ENCODE peak calls at places on chromosomes 11 and 22, in four cellular contexts. One of them, this sample, is unnamed.

GRCh38 chr22:39456262-39457046 is at the start of gene MGAT3:
- DNase-seq in NCI-H2081: no peak
- DNase-seq in stimulated activated CD4-positive, alpha-beta T cell treated with anti-CD3 and anti-CD28 coated beads, Interleukin-4, amount 100 ng/mL, for 4 hours: no peak
- DNase-seq in HFFc6: no peak
- DNase-seq in this sample: no peak

GRCh38 chr22:27839261-27839660 is 37.7 kb upstream of the MN1 start:
- DNase-seq in stimulated activated CD4-positive, alpha-beta T cell treated with anti-CD3 and anti-CD28 coated beads, Interleukin-4, amount 100 ng/mL, for 4 hours: no peak
- DNase-seq in NCI-H2081: no peak
- DNase-seq in HFFc6: no peak
- DNase-seq in this sample: no peak

GRCh38 chr22:48872271-48873260 is 955.1 kb downstream of the BRD1 start:
- DNase-seq in HFFc6: no peak
- DNase-seq in NCI-H2081: no peak
- DNase-seq in stimulated activated CD4-positive, alpha-beta T cell treated with anti-CD3 and anti-CD28 coated beads, Interleukin-4, amount 100 ng/mL, for 4 hours: no peak
- DNase-seq in this sample: no peak

GRCh38 chr11:66272600-66272999 is 4.2 kb downstream of the RAB1B start:
- DNase-seq in NCI-H2081: no peak
- DNase-seq in stimulated activated CD4-positive, alpha-beta T cell treated with anti-CD3 and anti-CD28 coated beads, Interleukin-4, amount 100 ng/mL, for 4 hours: no peak
- DNase-seq in HFFc6: no peak
- DNase-seq in this sample: no peak

GRCh38 chr11:59510917-59511589 is at the start of gene OR4D9:
- DNase-seq in NCI-H2081: no peak
- DNase-seq in HFFc6: no peak
- DNase-seq in stimulated activated CD4-positive, alpha-beta T cell treated with anti-CD3 and anti-CD28 coated beads, Interleukin-4, amount 100 ng/mL, for 4 hours: no peak
- DNase-seq in this sample: no peak

GRCh38 chr11:74090701-74091100 is 80.1 kb downstream of the C2CD3 start:
- DNase-seq in HFFc6: no peak
- DNase-seq in stimulated activated CD4-positive, alpha-beta T cell treated with anti-CD3 and anti-CD28 coated beads, Interleukin-4, amount 100 ng/mL, for 4 hours: no peak
- DNase-seq in NCI-H2081: no peak
- DNase-seq in this sample: no peak

GRCh38 chr22:19488884-19489843 is 9.4 kb downstream of the CDC45 start:
- DNase-seq in HFFc6: no peak
- DNase-seq in stimulated activated CD4-positive, alpha-beta T cell treated with anti-CD3 and anti-CD28 coated beads, Interleukin-4, amount 100 ng/mL, for 4 hours: no peak
- DNase-seq in NCI-H2081: no peak
- DNase-seq in this sample: no peak

GRCh38 chr11:130908770-130909625 is 7.3 kb downstream of the SNX19 start:
- DNase-seq in NCI-H2081: no peak
- DNase-seq in stimulated activated CD4-positive, alpha-beta T cell treated with anti-CD3 and anti-CD28 coated beads, Interleukin-4, amount 100 ng/mL, for 4 hours: no peak
- DNase-seq in HFFc6: peak; percentile 83
- DNase-seq in this sample: no peak

GRCh38 chr22:39472570-39473556 is 16.1 kb downstream of the MGAT3 start:
- DNase-seq in NCI-H2081: no peak
- DNase-seq in HFFc6: no peak
- DNase-seq in stimulated activated CD4-positive, alpha-beta T cell treated with anti-CD3 and anti-CD28 coated beads, Interleukin-4, amount 100 ng/mL, for 4 hours: no peak
- DNase-seq in this sample: no peak

GRCh38 chr11:78943841-78944240 is 369.2 kb upstream of the NARS2 start:
- DNase-seq in HFFc6: no peak
- DNase-seq in stimulated activated CD4-positive, alpha-beta T cell treated with anti-CD3 and anti-CD28 coated beads, Interleukin-4, amount 100 ng/mL, for 4 hours: no peak
- DNase-seq in NCI-H2081: no peak
- DNase-seq in this sample: no peak

GRCh38 chr22:45903355-45904149 is 73.4 kb downstream of the WNT7B start:
- DNase-seq in stimulated activated CD4-positive, alpha-beta T cell treated with anti-CD3 and anti-CD28 coated beads, Interleukin-4, amount 100 ng/mL, for 4 hours: no peak
- DNase-seq in HFFc6: peak; percentile 48
- DNase-seq in NCI-H2081: no peak
- DNase-seq in this sample: no peak

GRCh38 chr11:102269927-102270326 is 47.4 kb upstream of the BIRC3 start:
- DNase-seq in stimulated activated CD4-positive, alpha-beta T cell treated with anti-CD3 and anti-CD28 coated beads, Interleukin-4, amount 100 ng/mL, for 4 hours: no peak
- DNase-seq in NCI-H2081: no peak
- DNase-seq in HFFc6: peak; percentile 73
- DNase-seq in this sample: no peak

GRCh38 chr11:87120937-87121336 is 83.2 kb downstream of the TMEM135 start:
- DNase-seq in HFFc6: no peak
- DNase-seq in NCI-H2081: no peak
- DNase-seq in stimulated activated CD4-positive, alpha-beta T cell treated with anti-CD3 and anti-CD28 coated beads, Interleukin-4, amount 100 ng/mL, for 4 hours: no peak
- DNase-seq in this sample: no peak

GRCh38 chr11:73968356-73968966 is 14.2 kb downstream of the UCP2 start:
- DNase-seq in HFFc6: no peak
- DNase-seq in NCI-H2081: no peak
- DNase-seq in stimulated activated CD4-positive, alpha-beta T cell treated with anti-CD3 and anti-CD28 coated beads, Interleukin-4, amount 100 ng/mL, for 4 hours: no peak
- DNase-seq in this sample: no peak

GRCh38 chr11:131108780-131109179 is 192.5 kb upstream of the SNX19 start:
- DNase-seq in stimulated activated CD4-positive, alpha-beta T cell treated with anti-CD3 and anti-CD28 coated beads, Interleukin-4, amount 100 ng/mL, for 4 hours: no peak
- DNase-seq in HFFc6: peak; percentile 78
- DNase-seq in NCI-H2081: no peak
- DNase-seq in this sample: no peak

GRCh38 chr11:119404872-119405271 is 18.1 kb downstream of the THY1 start:
- DNase-seq in stimulated activated CD4-positive, alpha-beta T cell treated with anti-CD3 and anti-CD28 coated beads, Interleukin-4, amount 100 ng/mL, for 4 hours: no peak
- DNase-seq in HFFc6: no peak
- DNase-seq in NCI-H2081: no peak
- DNase-seq in this sample: no peak

GRCh38 chr11:71221851-71222250 is 30.5 kb downstream of the SHANK2 start:
- DNase-seq in HFFc6: no peak
- DNase-seq in NCI-H2081: no peak
- DNase-seq in stimulated activated CD4-positive, alpha-beta T cell treated with anti-CD3 and anti-CD28 coated beads, Interleukin-4, amount 100 ng/mL, for 4 hours: no peak
- DNase-seq in this sample: no peak

GRCh38 chr11:16166571-16166970 is 189.8 kb downstream of the SOX6 start:
- DNase-seq in NCI-H2081: no peak
- DNase-seq in HFFc6: no peak
- DNase-seq in stimulated activated CD4-positive, alpha-beta T cell treated with anti-CD3 and anti-CD28 coated beads, Interleukin-4, amount 100 ng/mL, for 4 hours: no peak
- DNase-seq in this sample: no peak

GRCh38 chr22:45468872-45469572 is 33.7 kb upstream of the FBLN1 start:
- DNase-seq in HFFc6: peak; percentile 75
- DNase-seq in NCI-H2081: no peak
- DNase-seq in stimulated activated CD4-positive, alpha-beta T cell treated with anti-CD3 and anti-CD28 coated beads, Interleukin-4, amount 100 ng/mL, for 4 hours: no peak
- DNase-seq in this sample: no peak

GRCh38 chr11:58907780-58908179 is 31.5 kb upstream of the GLYATL1 start:
- DNase-seq in HFFc6: no peak
- DNase-seq in stimulated activated CD4-positive, alpha-beta T cell treated with anti-CD3 and anti-CD28 coated beads, Interleukin-4, amount 100 ng/mL, for 4 hours: no peak
- DNase-seq in NCI-H2081: no peak
- DNase-seq in this sample: no peak

GRCh38 chr11:111745719-111746504 is 20.3 kb downstream of the PPP2R1B start:
- DNase-seq in NCI-H2081: no peak
- DNase-seq in HFFc6: peak; percentile 50
- DNase-seq in stimulated activated CD4-positive, alpha-beta T cell treated with anti-CD3 and anti-CD28 coated beads, Interleukin-4, amount 100 ng/mL, for 4 hours: no peak
- DNase-seq in this sample: no peak

GRCh38 chr11:13277719-13278619 is at the start of gene BMAL1:
- DNase-seq in stimulated activated CD4-positive, alpha-beta T cell treated with anti-CD3 and anti-CD28 coated beads, Interleukin-4, amount 100 ng/mL, for 4 hours: peak; percentile 51
- DNase-seq in HFFc6: no peak
- DNase-seq in NCI-H2081: no peak
- DNase-seq in this sample: peak; percentile 66

GRCh38 chr22:19909350-19910179 is 32.0 kb upstream of the COMT start:
- DNase-seq in NCI-H2081: peak; percentile 58
- DNase-seq in stimulated activated CD4-positive, alpha-beta T cell treated with anti-CD3 and anti-CD28 coated beads, Interleukin-4, amount 100 ng/mL, for 4 hours: peak; percentile 81
- DNase-seq in HFFc6: peak; percentile 66
- DNase-seq in this sample: peak; percentile 76

GRCh38 chr11:14669499-14669898 is 25.9 kb downstream of the PDE3B start:
- DNase-seq in NCI-H2081: no peak
- DNase-seq in HFFc6: no peak
- DNase-seq in stimulated activated CD4-positive, alpha-beta T cell treated with anti-CD3 and anti-CD28 coated beads, Interleukin-4, amount 100 ng/mL, for 4 hours: no peak
- DNase-seq in this sample: no peak

GRCh38 chr11:70142171-70142875 is 60.8 kb upstream of the FADD start:
- DNase-seq in stimulated activated CD4-positive, alpha-beta T cell treated with anti-CD3 and anti-CD28 coated beads, Interleukin-4, amount 100 ng/mL, for 4 hours: no peak
- DNase-seq in HFFc6: no peak
- DNase-seq in NCI-H2081: no peak
- DNase-seq in this sample: no peak

GRCh38 chr11:61460986-61461385 is 31.1 kb downstream of the SDHAF2 start:
- DNase-seq in NCI-H2081: no peak
- DNase-seq in HFFc6: no peak
- DNase-seq in stimulated activated CD4-positive, alpha-beta T cell treated with anti-CD3 and anti-CD28 coated beads, Interleukin-4, amount 100 ng/mL, for 4 hours: no peak
- DNase-seq in this sample: no peak

GRCh38 chr22:42994917-42995562 is 19.9 kb downstream of the PACSIN2 start:
- DNase-seq in HFFc6: peak; percentile 95
- DNase-seq in NCI-H2081: no peak
- DNase-seq in stimulated activated CD4-positive, alpha-beta T cell treated with anti-CD3 and anti-CD28 coated beads, Interleukin-4, amount 100 ng/mL, for 4 hours: no peak
- DNase-seq in this sample: no peak

GRCh38 chr22:39674536-39674935 is 104.0 kb downstream of the CACNA1I start:
- DNase-seq in stimulated activated CD4-positive, alpha-beta T cell treated with anti-CD3 and anti-CD28 coated beads, Interleukin-4, amount 100 ng/mL, for 4 hours: no peak
- DNase-seq in HFFc6: no peak
- DNase-seq in NCI-H2081: no peak
- DNase-seq in this sample: no peak

GRCh38 chr22:44219101-44219870 is 38.6 kb downstream of the PARVG start:
- DNase-seq in NCI-H2081: no peak
- DNase-seq in stimulated activated CD4-positive, alpha-beta T cell treated with anti-CD3 and anti-CD28 coated beads, Interleukin-4, amount 100 ng/mL, for 4 hours: no peak
- DNase-seq in HFFc6: no peak
- DNase-seq in this sample: no peak

GRCh38 chr11:122069946-122070345 is 46.1 kb downstream of the BLID start:
- DNase-seq in HFFc6: peak; percentile 79
- DNase-seq in NCI-H2081: peak; percentile 65
- DNase-seq in stimulated activated CD4-positive, alpha-beta T cell treated with anti-CD3 and anti-CD28 coated beads, Interleukin-4, amount 100 ng/mL, for 4 hours: no peak
- DNase-seq in this sample: no peak

GRCh38 chr11:70432580-70432979 is 34.3 kb downstream of the CTTN start:
- DNase-seq in NCI-H2081: no peak
- DNase-seq in HFFc6: no peak
- DNase-seq in stimulated activated CD4-positive, alpha-beta T cell treated with anti-CD3 and anti-CD28 coated beads, Interleukin-4, amount 100 ng/mL, for 4 hours: no peak
- DNase-seq in this sample: no peak

GRCh38 chr11:441418-442274 is at the start of gene ANO9:
- DNase-seq in NCI-H2081: peak; percentile 68
- DNase-seq in stimulated activated CD4-positive, alpha-beta T cell treated with anti-CD3 and anti-CD28 coated beads, Interleukin-4, amount 100 ng/mL, for 4 hours: peak; percentile 61
- DNase-seq in HFFc6: no peak
- DNase-seq in this sample: peak; percentile 54

GRCh38 chr22:27318516-27318915 is 483.0 kb downstream of the MN1 start:
- DNase-seq in stimulated activated CD4-positive, alpha-beta T cell treated with anti-CD3 and anti-CD28 coated beads, Interleukin-4, amount 100 ng/mL, for 4 hours: no peak
- DNase-seq in HFFc6: peak; percentile 70
- DNase-seq in NCI-H2081: no peak
- DNase-seq in this sample: no peak

This sample was measured in memory B cell.